ENCODE peak calls at places on chromosome 21, in nine cellular contexts. D is tibial nerve; F is cardiac muscle cell; K is AG04450; S is gastrocnemius medialis; N is DND-41; L is RWPE1; H is fibroblast of lung; U is CD8-positive, alpha-beta memory T cell. A is an unnamed sample.

GRCh38 chr21:33075128-33075527 is 5.2 kb downstream of the OLIG1 start:
- DNase-seq in D (no peak), F (peak; percentile 11), K (no peak), S (no peak), N (no peak), L (no peak), H (no peak), U (no peak), A (no peak)

GRCh38 chr21:35840197-35840799 is 220.0 kb downstream of the SETD4 start:
- DNase-seq in D (peak; percentile 90), F (peak; percentile 93), K (peak; percentile 69), S (peak; percentile 45), N (peak; percentile 78), L (peak; percentile 54), H (peak; percentile 80), U (peak; percentile 13), A (peak; percentile 5)

GRCh38 chr21:17745086-17745485 is 74.1 kb downstream of the C21orf91 start:
- DNase-seq in D (no peak), F (no peak), K (no peak), S (no peak), N (no peak), L (no peak), H (no peak), U (no peak), A (no peak)

GRCh38 chr21:36069713-36070573 is at the start of gene CBR1:
- DNase-seq in D (peak; percentile 74), F (peak; percentile 97), K (peak; percentile 87), S (peak; percentile 95), N (no peak), L (peak; percentile 86), H (peak; percentile 94), U (peak; percentile 72), A (peak; percentile 95)

GRCh38 chr21:15135867-15136629 is 71.2 kb upstream of the NRIP1 start:
- DNase-seq in D (no peak), F (no peak), K (no peak), S (no peak), N (no peak), L (no peak), H (no peak), U (no peak), A (no peak)

GRCh38 chr21:35020446-35020845 is 28.7 kb downstream of the RUNX1 start:
- DNase-seq in D (no peak), F (no peak), K (no peak), S (no peak), N (no peak), L (no peak), H (no peak), U (no peak), A (no peak)

GRCh38 chr21:15943009-15943666 is 213.4 kb downstream of the USP25 start:
- DNase-seq in D (no peak), F (peak; percentile 6), K (no peak), S (no peak), N (no peak), L (peak; percentile 11), H (peak; percentile 50), U (no peak), A (no peak)

GRCh38 chr21:33748903-33749302 is 106.6 kb downstream of the ITSN1 start:
- DNase-seq in D (no peak), F (no peak), K (no peak), S (no peak), N (no peak), L (no peak), H (no peak), U (no peak), A (no peak)

GRCh38 chr21:35026617-35027557 is 22.2 kb downstream of the RUNX1 start:
- DNase-seq in D (peak; percentile 29), F (peak; percentile 88), K (no peak), S (no peak), N (peak; percentile 96), L (no peak), H (peak; percentile 74), U (peak; percentile 75), A (no peak)

GRCh38 chr21:39314155-39315027 is 959 bp upstream of the BRWD1 start:
- DNase-seq in D (peak; percentile 31), F (peak; percentile 73), K (no peak), S (peak; percentile 23), N (peak; percentile 69), L (peak; percentile 27), H (peak; percentile 78), U (peak; percentile 24), A (no peak)

GRCh38 chr21:35696644-35697043 is 363.7 kb downstream of the SETD4 start:
- DNase-seq in D (no peak), F (no peak), K (no peak), S (no peak), N (no peak), L (no peak), H (no peak), U (no peak), A (no peak)

GRCh38 chr21:16651956-16652355 is 860.9 kb upstream of the CXADR start:
- DNase-seq in D (no peak), F (no peak), K (no peak), S (no peak), N (no peak), L (no peak), H (no peak), U (no peak), A (no peak)

GRCh38 chr21:38804030-38804616 is 1.6 kb upstream of the ETS2 start:
- DNase-seq in D (no peak), F (no peak), K (no peak), S (no peak), N (no peak), L (no peak), H (peak; percentile 49), U (no peak), A (no peak)

DNA sequence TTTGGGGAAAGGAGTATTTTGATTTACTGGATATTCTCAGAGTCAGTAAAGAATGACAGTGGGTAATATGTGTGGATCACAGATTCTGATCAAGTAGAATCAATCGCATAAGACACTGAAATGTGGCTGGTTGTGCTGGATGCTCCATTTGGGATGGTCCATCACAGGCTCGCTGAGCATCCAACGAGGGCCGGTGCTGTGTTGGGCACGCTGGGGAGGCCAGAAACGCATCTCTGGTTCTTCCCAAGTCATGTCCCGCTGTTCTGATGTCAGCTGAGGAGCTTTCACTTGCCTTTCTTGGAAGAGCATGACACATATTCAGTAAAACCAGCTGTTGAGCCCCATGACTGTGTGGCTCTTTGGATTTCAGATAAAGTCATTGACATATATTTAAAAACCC is 72.0 kb downstream of the UMODL1 start:
- DNase-seq in D (no peak), F (no peak), K (no peak), S (no peak), N (no peak), L (no peak), H (no peak), U (no peak), A (no peak)
- H3K27ac ChIP-seq in D (no peak overlapping the region), F (no peak overlapping the region), K (no peak overlapping the region), S (no peak overlapping the region), N (no peak overlapping the region), L (no peak overlapping the region), H (no peak overlapping the region), U (no peak overlapping the region), A (no peak overlapping the region)

DNA sequence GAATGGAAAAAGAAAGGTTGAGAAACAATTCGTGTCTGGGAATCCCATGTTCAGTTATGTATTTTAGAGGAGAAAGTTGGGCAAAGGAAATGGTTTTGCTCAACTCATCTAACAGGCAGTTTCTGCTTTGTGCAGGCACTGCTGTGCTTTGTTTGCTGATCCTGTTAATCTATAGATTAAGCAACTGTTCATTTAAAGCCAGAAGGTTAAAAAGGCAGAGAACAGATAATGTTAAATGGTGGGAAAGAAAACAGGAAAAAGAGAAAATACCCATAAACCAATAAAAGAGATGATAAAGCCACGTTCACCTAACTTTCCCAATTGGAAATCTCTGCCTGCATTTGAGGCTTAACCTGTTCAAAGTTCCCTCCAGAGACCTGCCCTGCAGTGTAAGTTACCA is 70.0 kb downstream of the APP start:
- DNase-seq in D (no peak), F (no peak), K (no peak), S (no peak), N (no peak), L (no peak), H (no peak), U (no peak), A (no peak)
- H3K27ac ChIP-seq in D (peak overlapping the region; percentile 12), F (no peak overlapping the region), K (no peak overlapping the region), S (no peak overlapping the region), N (no peak overlapping the region), L (no peak overlapping the region), H (no peak overlapping the region), U (no peak overlapping the region), A (no peak overlapping the region)

GRCh38 chr21:45887121-45887611 is 94.4 kb upstream of the COL6A1 start:
- DNase-seq in D (no peak), F (peak; percentile 32), K (no peak), S (no peak), N (no peak), L (no peak), H (peak; percentile 30), U (no peak), A (no peak)

GRCh38 chr21:45888361-45889009 is 93.1 kb upstream of the COL6A1 start:
- DNase-seq in D (no peak), F (no peak), K (no peak), S (no peak), N (no peak), L (no peak), H (no peak), U (no peak), A (no peak)

GRCh38 chr21:45885597-45885929 is 96.0 kb upstream of the COL6A1 start:
- DNase-seq in D (no peak), F (no peak), K (no peak), S (no peak), N (no peak), L (no peak), H (no peak), U (no peak), A (no peak)

GRCh38 chr21:45887788-45888187 is 93.8 kb upstream of the COL6A1 start:
- DNase-seq in D (no peak), F (no peak), K (no peak), S (no peak), N (no peak), L (no peak), H (no peak), U (no peak), A (no peak)

GRCh38 chr21:45886610-45887026 is 95.0 kb upstream of the COL6A1 start:
- DNase-seq in D (no peak), F (no peak), K (no peak), S (peak; percentile 2), N (no peak), L (no peak), H (no peak), U (no peak), A (no peak)
- H3K27ac ChIP-seq in D (peak overlapping the region; percentile 79), F (no peak overlapping the region), K (no peak overlapping the region), S (no peak overlapping the region), N (peak overlapping the region; percentile 40), L (peak overlapping the region; percentile 81), H (no peak overlapping the region), U (peak overlapping the region; percentile 26), A (peak overlapping the region; percentile 18)

DNA sequence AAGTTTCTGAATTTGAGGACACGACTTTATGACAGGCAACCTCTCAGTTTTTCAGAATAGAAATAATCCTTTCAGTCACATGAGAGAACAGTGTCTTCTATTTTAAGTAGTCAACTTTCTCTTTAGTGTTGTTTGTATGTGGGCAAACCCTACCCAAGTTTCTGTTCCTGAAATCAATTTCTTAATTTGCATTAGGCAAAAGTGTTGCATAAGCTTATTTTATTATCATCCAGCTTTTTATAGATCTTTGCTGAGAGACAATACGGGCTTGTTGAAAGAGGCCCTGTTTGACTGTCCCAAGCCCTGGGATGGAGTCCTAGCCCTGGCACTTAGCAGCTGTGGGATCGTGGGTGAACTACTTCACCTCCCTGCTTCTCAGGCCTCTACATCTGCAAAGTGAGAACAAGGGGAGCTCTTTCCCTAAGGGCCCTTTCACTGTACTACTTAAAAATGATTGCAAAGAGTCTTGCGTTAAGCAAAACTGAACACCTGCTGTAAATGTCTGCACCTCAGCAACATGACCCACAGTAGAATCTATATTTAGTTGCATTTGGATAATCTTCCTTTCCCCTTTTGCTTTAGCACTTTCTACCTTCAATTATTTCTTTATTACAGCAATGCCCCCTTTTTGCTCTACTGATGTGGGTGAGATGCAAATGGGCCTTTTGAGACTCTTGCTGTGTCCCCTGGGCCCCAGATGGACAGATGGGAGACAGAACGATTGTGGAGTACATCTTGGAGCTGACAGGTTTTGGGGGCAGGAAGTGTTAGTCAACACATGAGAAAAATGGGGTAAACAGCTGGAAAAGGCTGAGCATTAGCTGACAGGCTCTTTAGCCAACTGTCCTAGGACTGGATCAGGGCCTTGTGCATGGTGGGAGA is 41.0 kb upstream of the SCAF4 start:
- DNase-seq in D (no peak), F (no peak), K (no peak), S (no peak), N (no peak), L (no peak), H (no peak), U (no peak), A (no peak)
- H3K27ac ChIP-seq in D (no peak overlapping the region), F (no peak overlapping the region), K (no peak overlapping the region), S (no peak overlapping the region), N (no peak overlapping the region), L (no peak overlapping the region), H (no peak overlapping the region), U (no peak overlapping the region), A (no peak overlapping the region)

A was measured in caudate nucleus.